ENCODE peak calls at places on chromosome 6, in six cellular contexts. W is heart left ventricle, Z is AG04450, X is sigmoid colon, M is SK-N-SH, Y is DND-41. J is an unnamed sample. For H3K27me3, the result is how much of the 10 kb centered on the place peaks cover.

GRCh38 chr6:91715171-91715805 is 1128.4 kb upstream of the MAP3K7 start:
- DNase-seq in Y (no peak), Z (no peak), M (no peak), W (no peak), X (no peak), J (no peak)

GRCh38 chr6:20319520-20320357 is 81.9 kb upstream of the E2F3 start:
- DNase-seq in Z (no peak), X (no peak), W (peak), M (no peak), Y (peak), J (peak)

GRCh38 chr6:84897874-84898635 is 133.7 kb upstream of the TBX18 start:
- DNase-seq in Z (no peak), Y (no peak), M (no peak), W (no peak), X (no peak), J (no peak)

GRCh38 chr6:113695506-113695905 is 161.6 kb upstream of the MARCKS start:
- DNase-seq in X (no peak), Y (no peak), M (no peak), Z (no peak), W (no peak), J (no peak)

GRCh38 chr6:127516676-127517273 is 2.4 kb downstream of the MTCL3 start:
- DNase-seq in M (peak), Y (peak), X (no peak), Z (no peak), W (no peak), J (no peak)

GRCh38 chr6:91718198-91718597 is 1131.3 kb upstream of the MAP3K7 start:
- DNase-seq in X (no peak), W (no peak), Y (no peak), M (no peak), Z (no peak), J (no peak)

GRCh38 chr6:160111812-160112211 is 9.8 kb upstream of the SLC22A1 start:
- DNase-seq in Y (no peak), M (no peak), X (no peak), Z (no peak), W (no peak), J (no peak)

GRCh38 chr6:6033858-6034257 is 27.1 kb upstream of the NRN1 start:
- DNase-seq in M (no peak), Y (no peak), W (no peak), Z (no peak), X (no peak), J (no peak)

GRCh38 chr6:44851176-44851575 is 463.7 kb downstream of the CDC5L start:
- DNase-seq in Y (no peak), X (no peak), Z (no peak), M (no peak), W (no peak), J (no peak)

GRCh38 chr6:159594750-159595117 is 98.3 kb downstream of the SOD2 start:
- DNase-seq in M (no peak), Z (no peak), W (no peak), X (no peak), Y (no peak), J (no peak)

GRCh38 chr6:25449774-25450173 is 170.6 kb downstream of the CARMIL1 start:
- DNase-seq in X (no peak), Z (no peak), M (peak), Y (no peak), W (no peak), J (no peak)

GRCh38 chr6:15870354-15871043 is 207.7 kb upstream of the DTNBP1 start:
- DNase-seq in Y (no peak), Z (no peak), M (peak), W (no peak), X (no peak), J (no peak)

GRCh38 chr6:38813451-38813850 is 98.3 kb downstream of the DNAH8 start:
- DNase-seq in W (no peak), X (no peak), Z (no peak), Y (no peak), M (no peak), J (no peak)

GRCh38 chr6:125790403-125791150 is at the start of gene NCOA7:
- DNase-seq in Y (peak), X (peak), M (peak), Z (no peak), W (peak), J (peak)

GRCh38 chr6:147434508-147434907 is 74.0 kb upstream of the SAMD5 start:
- DNase-seq in M (no peak), Z (no peak), W (no peak), Y (no peak), X (no peak), J (no peak)

GRCh38 chr6:42007753-42008528 is 42.4 kb upstream of the TAF8 start:
- DNase-seq in W (no peak), M (no peak), Z (no peak), Y (peak), X (no peak), J (peak)

GRCh38 chr6:110398778-110399177 is 16.6 kb downstream of the DDO start:
- DNase-seq in Y (no peak), Z (no peak), X (no peak), W (no peak), M (no peak), J (no peak)

GRCh38 chr6:33508935-33509926 is 54.9 kb downstream of the ZBTB9 start:
- DNase-seq in X (no peak), Z (no peak), Y (no peak), W (no peak), M (no peak), J (no peak)

GRCh38 chr6:9233686-9234085 is 798.3 kb upstream of the SLC35B3 start:
- DNase-seq in W (no peak), X (no peak), M (no peak), Y (no peak), Z (no peak), J (no peak)

GRCh38 chr6:25788305-25788922 is 33.9 kb downstream of the SLC17A4 start:
- DNase-seq in W (no peak), M (peak), X (no peak), Z (peak), Y (peak), J (no peak)

GRCh38 chr6:33716890-33717632 is 5.6 kb upstream of the UQCC2 start:
- DNase-seq in W (no peak), Z (no peak), Y (no peak), M (no peak), X (no peak), J (no peak)

GRCh38 chr6:148200302-148200701 is 142.3 kb upstream of the SASH1 start:
- DNase-seq in W (no peak), M (no peak), Y (peak), X (no peak), Z (no peak), J (no peak)

GRCh38 chr6:6407061-6407723 is 86.7 kb upstream of the F13A1 start:
- DNase-seq in W (no peak), Y (no peak), X (no peak), Z (no peak), M (no peak), J (no peak)

GRCh38 chr6:1075880-1076279 is 236.0 kb upstream of the FOXQ1 start:
- DNase-seq in X (no peak), Z (no peak), Y (no peak), W (no peak), M (no peak), J (no peak)

GRCh38 chr6:1079525-1079924 is 232.4 kb upstream of the FOXQ1 start:
- DNase-seq in X (no peak), W (no peak), Z (no peak), Y (no peak), M (no peak), J (no peak)

GRCh38 chr6:1076531-1077453 is 235.1 kb upstream of the FOXQ1 start:
- DNase-seq in Y (no peak), Z (no peak), W (no peak), X (no peak), M (no peak), J (no peak)

GRCh38 chr6:1077822-1078221 is 234.1 kb upstream of the FOXQ1 start:
- DNase-seq in Y (no peak), Z (no peak), X (no peak), W (no peak), M (no peak), J (no peak)

GRCh38 chr6:1075444-1075843 is 236.5 kb upstream of the FOXQ1 start:
- DNase-seq in X (no peak), Z (no peak), M (no peak), W (no peak), Y (no peak), J (no peak)
- H3K27me3 ChIP-seq in X (under half), Z (under half), M (under half), W (under half), Y (under half), J (under half)

GRCh38 chr6:158205220-158205944 is 37.2 kb downstream of the GTF2H5 start:
- DNase-seq in Z (no peak), M (no peak), Y (no peak), W (no peak), X (no peak), J (no peak)
- TF ChIP-seq CTCF in Z (peak), M (peak), Y (peak), W (peak), X (no peak), J (no peak)

GRCh38 chr6:116511424-116512131 is at the start of gene CALHM5:
- DNase-seq in Y (no peak), Z (peak), M (no peak), W (peak), X (peak), J (no peak)
- H3K27ac ChIP-seq in Y (no peak), Z (peak), M (peak), W (peak), X (peak), J (no peak)

GRCh38 chr6:117906454-117906904 is 585 bp upstream of the SLC35F1 start:
- DNase-seq in Z (no peak), M (no peak), Y (no peak), X (no peak), W (no peak), J (no peak)

GRCh38 chr6:117906905-117907599 is at the start of gene SLC35F1:
- DNase-seq in M (peak), Y (no peak), W (peak), Z (no peak), X (no peak), J (no peak)

GRCh38 chr6:117907600-117908245 is 659 bp downstream of the SLC35F1 start:
- DNase-seq in Z (no peak), W (no peak), M (peak), Y (no peak), X (no peak), J (no peak)

GRCh38 chr6:117909638-117910037 is 2.6 kb downstream of the SLC35F1 start:
- DNase-seq in X (no peak), Z (no peak), Y (no peak), M (no peak), W (no peak), J (no peak)

GRCh38 chr6:117908246-117909107 is 1.4 kb downstream of the SLC35F1 start:
- DNase-seq in Z (no peak), X (no peak), Y (no peak), W (no peak), M (no peak), J (no peak)
- H3K27me3 ChIP-seq in Z (under half), X (half or more), Y (under half), W (under half), M (under half), J (under half)

GRCh38 chr6:73969982-73970960 is 274.3 kb downstream of the CD109 start:
- DNase-seq in M (peak), Y (no peak), Z (peak), W (no peak), X (no peak), J (no peak)
- TF ChIP-seq CTCF in M (peak), Y (peak), Z (peak), W (peak), X (peak), J (no peak)

GRCh38 chr6:119158057-119158848 is 79.8 kb upstream of the FAM184A start:
- DNase-seq in Y (no peak), X (peak), W (peak), M (no peak), Z (no peak), J (no peak)
- H3K27ac ChIP-seq in Y (no peak), X (no peak), W (no peak), M (no peak), Z (no peak), J (no peak)

J was measured in CD8-positive, alpha-beta T cell.